ENCODE peak calls at places on chromosome 6, in ten cellular contexts. One of them, this sample, is unnamed.

GRCh38 chr6:52672422-52673025 is 1.6 kb downstream of the TMEM14A start:
- DNase-seq in sigmoid colon: no peak
- DNase-seq in GM12892: no peak
- DNase-seq in K562: peak
- DNase-seq in HL-60: no peak
- DNase-seq in prostate gland: no peak
- DNase-seq in upper lobe of left lung: no peak
- DNase-seq in transverse colon: no peak
- DNase-seq in stomach: no peak
- DNase-seq in GM23338: no peak
- DNase-seq in this sample: no peak

GRCh38 chr6:95084867-95085266 is 492.5 kb upstream of the MANEA start:
- DNase-seq in transverse colon: no peak
- DNase-seq in HL-60: no peak
- DNase-seq in upper lobe of left lung: peak
- DNase-seq in GM12892: no peak
- DNase-seq in prostate gland: no peak
- DNase-seq in stomach: no peak
- DNase-seq in sigmoid colon: no peak
- DNase-seq in K562: no peak
- DNase-seq in GM23338: no peak
- DNase-seq in this sample: no peak

GRCh38 chr6:157258878-157259277 is 64.4 kb downstream of the TMEM242 start:
- DNase-seq in upper lobe of left lung: no peak
- DNase-seq in HL-60: no peak
- DNase-seq in transverse colon: no peak
- DNase-seq in prostate gland: no peak
- DNase-seq in GM23338: no peak
- DNase-seq in stomach: no peak
- DNase-seq in GM12892: no peak
- DNase-seq in sigmoid colon: no peak
- DNase-seq in K562: no peak
- DNase-seq in this sample: no peak

GRCh38 chr6:110158479-110158878 is 21.0 kb downstream of the WASF1 start:
- DNase-seq in GM12892: no peak
- DNase-seq in GM23338: no peak
- DNase-seq in upper lobe of left lung: no peak
- DNase-seq in stomach: no peak
- DNase-seq in transverse colon: no peak
- DNase-seq in K562: no peak
- DNase-seq in HL-60: no peak
- DNase-seq in sigmoid colon: no peak
- DNase-seq in prostate gland: no peak
- DNase-seq in this sample: no peak

GRCh38 chr6:146289816-146290588 is 253.6 kb upstream of the RAB32 start:
- DNase-seq in HL-60: peak
- DNase-seq in prostate gland: no peak
- DNase-seq in upper lobe of left lung: no peak
- DNase-seq in GM12892: no peak
- DNase-seq in stomach: no peak
- DNase-seq in transverse colon: no peak
- DNase-seq in sigmoid colon: no peak
- DNase-seq in GM23338: no peak
- DNase-seq in K562: no peak
- DNase-seq in this sample: no peak

GRCh38 chr6:105539879-105540278 is 137.0 kb upstream of the PREP start:
- DNase-seq in upper lobe of left lung: no peak
- DNase-seq in sigmoid colon: no peak
- DNase-seq in GM23338: no peak
- DNase-seq in GM12892: no peak
- DNase-seq in stomach: no peak
- DNase-seq in transverse colon: no peak
- DNase-seq in K562: no peak
- DNase-seq in prostate gland: no peak
- DNase-seq in HL-60: no peak
- DNase-seq in this sample: no peak

GRCh38 chr6:36907781-36908180 is 22.0 kb downstream of the C6orf89 start:
- DNase-seq in HL-60: no peak
- DNase-seq in GM12892: no peak
- DNase-seq in upper lobe of left lung: no peak
- DNase-seq in transverse colon: peak
- DNase-seq in K562: no peak
- DNase-seq in GM23338: no peak
- DNase-seq in stomach: peak
- DNase-seq in sigmoid colon: peak
- DNase-seq in prostate gland: peak
- DNase-seq in this sample: no peak

GRCh38 chr6:167444602-167445346 is 119.9 kb downstream of the TTLL2 start:
- DNase-seq in prostate gland: no peak
- DNase-seq in transverse colon: no peak
- DNase-seq in K562: no peak
- DNase-seq in GM23338: no peak
- DNase-seq in sigmoid colon: no peak
- DNase-seq in GM12892: no peak
- DNase-seq in upper lobe of left lung: no peak
- DNase-seq in HL-60: no peak
- DNase-seq in stomach: no peak
- DNase-seq in this sample: no peak

GRCh38 chr6:5713519-5713918 is 293.2 kb downstream of the NRN1 start:
- DNase-seq in sigmoid colon: no peak
- DNase-seq in prostate gland: no peak
- DNase-seq in K562: no peak
- DNase-seq in transverse colon: no peak
- DNase-seq in HL-60: no peak
- DNase-seq in GM12892: no peak
- DNase-seq in upper lobe of left lung: no peak
- DNase-seq in stomach: no peak
- DNase-seq in GM23338: peak
- DNase-seq in this sample: no peak

GRCh38 chr6:168450921-168451320 is 9.9 kb downstream of the SMOC2 start:
- DNase-seq in K562: no peak
- DNase-seq in transverse colon: no peak
- DNase-seq in upper lobe of left lung: no peak
- DNase-seq in prostate gland: no peak
- DNase-seq in HL-60: no peak
- DNase-seq in GM12892: no peak
- DNase-seq in GM23338: peak
- DNase-seq in sigmoid colon: no peak
- DNase-seq in stomach: no peak
- DNase-seq in this sample: no peak

GRCh38 chr6:23179994-23180393 is 610.6 kb downstream of the HDGFL1 start:
- DNase-seq in GM12892: no peak
- DNase-seq in upper lobe of left lung: no peak
- DNase-seq in sigmoid colon: no peak
- DNase-seq in transverse colon: no peak
- DNase-seq in GM23338: no peak
- DNase-seq in stomach: no peak
- DNase-seq in prostate gland: no peak
- DNase-seq in HL-60: no peak
- DNase-seq in K562: no peak
- DNase-seq in this sample: no peak

GRCh38 chr6:23183846-23184245 is 614.5 kb downstream of the HDGFL1 start:
- DNase-seq in GM12892: no peak
- DNase-seq in transverse colon: no peak
- DNase-seq in stomach: no peak
- DNase-seq in HL-60: no peak
- DNase-seq in prostate gland: no peak
- DNase-seq in K562: no peak
- DNase-seq in sigmoid colon: no peak
- DNase-seq in upper lobe of left lung: no peak
- DNase-seq in GM23338: no peak
- DNase-seq in this sample: no peak

GRCh38 chr6:23180504-23181293 is 611.3 kb downstream of the HDGFL1 start:
- DNase-seq in prostate gland: peak
- DNase-seq in upper lobe of left lung: no peak
- DNase-seq in transverse colon: peak
- DNase-seq in GM23338: peak
- DNase-seq in stomach: peak
- DNase-seq in HL-60: no peak
- DNase-seq in sigmoid colon: peak
- DNase-seq in GM12892: no peak
- DNase-seq in K562: no peak
- DNase-seq in this sample: no peak

GRCh38 chr6:23176883-23177282 is 607.5 kb downstream of the HDGFL1 start:
- DNase-seq in K562: no peak
- DNase-seq in GM23338: peak
- DNase-seq in sigmoid colon: no peak
- DNase-seq in upper lobe of left lung: no peak
- DNase-seq in GM12892: no peak
- DNase-seq in stomach: no peak
- DNase-seq in HL-60: no peak
- DNase-seq in prostate gland: no peak
- DNase-seq in transverse colon: no peak
- DNase-seq in this sample: no peak

DNA sequence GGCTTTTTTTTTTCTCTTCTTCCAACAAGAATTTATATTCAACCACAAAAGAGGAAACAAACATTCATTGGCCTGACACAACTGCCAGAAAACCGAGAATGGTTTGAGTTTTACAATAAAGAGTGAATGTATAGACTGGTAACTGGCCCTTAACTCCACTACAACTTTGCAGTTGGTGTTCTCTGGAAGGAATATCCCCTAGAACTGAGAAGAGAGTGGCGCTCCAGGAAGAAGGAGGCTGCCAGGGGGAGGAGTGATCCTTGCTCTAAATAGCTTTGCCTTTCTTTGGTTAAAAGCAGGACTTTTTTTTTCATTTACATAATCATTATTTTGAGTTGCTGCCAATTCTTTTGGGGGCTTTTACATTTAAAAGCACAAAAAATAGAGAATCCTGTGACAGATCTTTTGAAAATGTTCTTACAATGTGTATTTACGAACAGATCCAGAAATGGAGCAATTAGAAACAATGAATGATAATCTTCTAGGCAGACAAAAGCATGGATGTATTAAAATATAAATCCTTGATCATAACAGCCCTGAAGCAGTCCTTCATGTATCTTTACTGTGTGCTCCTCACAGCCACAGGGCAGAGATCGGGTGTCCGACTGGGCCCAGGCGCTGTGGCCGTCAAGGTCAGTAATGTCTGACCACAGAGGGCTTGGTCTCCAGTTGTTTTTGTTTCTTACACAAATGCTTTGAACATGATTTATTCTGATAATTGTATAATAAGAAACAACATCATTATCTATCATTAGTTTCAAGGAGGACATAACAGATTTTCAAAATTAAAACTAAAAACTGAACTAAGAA is 612.1 kb downstream of the HDGFL1 start:
- DNase-seq in K562: no peak
- DNase-seq in transverse colon: no peak
- DNase-seq in GM12892: no peak
- DNase-seq in stomach: no peak
- DNase-seq in prostate gland: no peak
- DNase-seq in upper lobe of left lung: peak
- DNase-seq in GM23338: no peak
- DNase-seq in HL-60: no peak
- DNase-seq in sigmoid colon: no peak
- DNase-seq in this sample: no peak
- TF ChIP-seq POLR2AphosphoS5 in K562: no peak
- TF ChIP-seq POLR2AphosphoS5 in transverse colon: no peak
- TF ChIP-seq POLR2AphosphoS5 in GM12892: no peak
- TF ChIP-seq POLR2AphosphoS5 in stomach: no peak
- TF ChIP-seq POLR2AphosphoS5 in prostate gland: no peak
- TF ChIP-seq POLR2AphosphoS5 in upper lobe of left lung: no peak
- TF ChIP-seq POLR2AphosphoS5 in GM23338: no peak
- TF ChIP-seq POLR2AphosphoS5 in HL-60: no peak
- TF ChIP-seq POLR2AphosphoS5 in sigmoid colon: no peak
- TF ChIP-seq POLR2AphosphoS5 in this sample: no peak

GRCh38 chr6:169789944-169790927 is 38.8 kb downstream of the ERMARD start:
- DNase-seq in HL-60: no peak
- DNase-seq in GM12892: peak
- DNase-seq in stomach: peak
- DNase-seq in GM23338: peak
- DNase-seq in prostate gland: peak
- DNase-seq in K562: peak
- DNase-seq in transverse colon: peak
- DNase-seq in sigmoid colon: peak
- DNase-seq in upper lobe of left lung: peak
- DNase-seq in this sample: peak
- TF ChIP-seq POLR2AphosphoS5 in HL-60: no peak
- TF ChIP-seq POLR2AphosphoS5 in GM12892: no peak
- TF ChIP-seq POLR2AphosphoS5 in stomach: no peak
- TF ChIP-seq POLR2AphosphoS5 in GM23338: peak
- TF ChIP-seq POLR2AphosphoS5 in prostate gland: peak
- TF ChIP-seq POLR2AphosphoS5 in K562: no peak
- TF ChIP-seq POLR2AphosphoS5 in transverse colon: no peak
- TF ChIP-seq POLR2AphosphoS5 in sigmoid colon: no peak
- TF ChIP-seq POLR2AphosphoS5 in upper lobe of left lung: no peak
- TF ChIP-seq POLR2AphosphoS5 in this sample: peak

GRCh38 chr6:108866798-108867197 is 18.6 kb downstream of the ARMC2 start:
- DNase-seq in HL-60: no peak
- DNase-seq in GM12892: no peak
- DNase-seq in K562: no peak
- DNase-seq in stomach: no peak
- DNase-seq in prostate gland: no peak
- DNase-seq in GM23338: no peak
- DNase-seq in upper lobe of left lung: no peak
- DNase-seq in sigmoid colon: no peak
- DNase-seq in transverse colon: no peak
- DNase-seq in this sample: no peak

DNA sequence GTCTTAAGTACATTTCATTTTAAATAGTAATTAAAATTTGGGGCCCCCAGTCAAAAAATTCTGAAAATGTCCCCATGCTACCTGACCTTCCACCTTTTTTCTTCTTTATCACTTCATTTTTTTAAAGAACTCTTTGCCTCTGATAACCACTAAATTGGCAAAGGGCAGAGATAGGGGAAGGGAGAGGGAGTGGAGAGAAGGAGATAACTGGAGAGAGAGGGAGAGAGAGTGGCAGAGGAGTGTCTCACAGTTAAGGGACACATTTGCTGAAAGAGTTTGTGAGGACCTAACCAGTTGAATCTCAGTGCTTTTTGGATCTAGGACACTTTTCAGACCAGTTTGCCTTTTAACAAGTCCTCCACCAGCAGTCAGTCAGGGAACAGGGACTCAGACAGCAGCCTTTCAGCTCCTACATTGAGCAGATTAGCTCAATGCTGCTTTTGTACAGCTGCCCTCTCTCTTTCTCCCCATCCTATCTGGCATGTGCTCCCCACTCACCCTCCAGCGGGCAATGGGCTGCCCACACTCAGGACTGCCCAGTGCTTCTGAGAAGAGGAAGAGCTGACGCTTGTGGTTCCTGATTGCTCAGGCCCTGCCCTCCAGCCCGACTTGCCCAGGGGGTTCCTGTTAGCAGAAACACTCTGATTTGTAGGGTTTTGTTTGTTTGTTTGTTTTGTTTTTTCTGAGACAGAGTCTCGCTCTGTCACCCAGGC is 14.4 kb downstream of the ARMC2 start:
- DNase-seq in upper lobe of left lung: no peak
- DNase-seq in transverse colon: peak
- DNase-seq in stomach: no peak
- DNase-seq in HL-60: no peak
- DNase-seq in K562: peak
- DNase-seq in sigmoid colon: no peak
- DNase-seq in prostate gland: no peak
- DNase-seq in GM12892: no peak
- DNase-seq in GM23338: no peak
- DNase-seq in this sample: no peak
- TF ChIP-seq POLR2AphosphoS5 in upper lobe of left lung: peak
- TF ChIP-seq POLR2AphosphoS5 in transverse colon: no peak
- TF ChIP-seq POLR2AphosphoS5 in stomach: no peak
- TF ChIP-seq POLR2AphosphoS5 in HL-60: no peak
- TF ChIP-seq POLR2AphosphoS5 in K562: no peak
- TF ChIP-seq POLR2AphosphoS5 in sigmoid colon: no peak
- TF ChIP-seq POLR2AphosphoS5 in prostate gland: no peak
- TF ChIP-seq POLR2AphosphoS5 in GM12892: no peak
- TF ChIP-seq POLR2AphosphoS5 in GM23338: no peak
- TF ChIP-seq POLR2AphosphoS5 in this sample: no peak

GRCh38 chr6:41502607-41503434 is 43.4 kb upstream of the FOXP4 start:
- DNase-seq in stomach: peak
- DNase-seq in upper lobe of left lung: peak
- DNase-seq in GM12892: no peak
- DNase-seq in HL-60: no peak
- DNase-seq in sigmoid colon: peak
- DNase-seq in K562: no peak
- DNase-seq in transverse colon: no peak
- DNase-seq in prostate gland: no peak
- DNase-seq in GM23338: peak
- DNase-seq in this sample: no peak
- TF ChIP-seq POLR2AphosphoS5 in stomach: no peak
- TF ChIP-seq POLR2AphosphoS5 in upper lobe of left lung: no peak
- TF ChIP-seq POLR2AphosphoS5 in GM12892: no peak
- TF ChIP-seq POLR2AphosphoS5 in HL-60: no peak
- TF ChIP-seq POLR2AphosphoS5 in sigmoid colon: no peak
- TF ChIP-seq POLR2AphosphoS5 in K562: no peak
- TF ChIP-seq POLR2AphosphoS5 in transverse colon: no peak
- TF ChIP-seq POLR2AphosphoS5 in prostate gland: no peak
- TF ChIP-seq POLR2AphosphoS5 in GM23338: no peak
- TF ChIP-seq POLR2AphosphoS5 in this sample: no peak

This sample was measured in breast epithelium.